ENCODE peak calls at places on chromosome 6, in four cellular contexts. T is substantia nigra, N is brain microvascular endothelial cell, V is fibroblast of lung. W is an unnamed sample.

GRCh38 chr6:17281497-17282481 is 628 bp downstream of the RBM24 start:
- DNase-seq in N (peak; percentile 6), V (peak; percentile 40), T (no peak), W (no peak)

GRCh38 chr6:44537306-44538049 is 150.0 kb downstream of the CDC5L start:
- DNase-seq in V (no peak), T (no peak), N (no peak), W (no peak)

GRCh38 chr6:55239099-55239498 is 64.8 kb downstream of the HCRTR2 start:
- DNase-seq in N (no peak), V (peak; percentile 53), T (no peak), W (peak; percentile 48)

GRCh38 chr6:36139431-36139830 is 9.1 kb downstream of the MAPK13 start:
- DNase-seq in T (no peak), V (no peak), N (no peak), W (no peak)

GRCh38 chr6:84575264-84575663 is 189.1 kb downstream of the TBX18 start:
- DNase-seq in V (peak; percentile 81), T (no peak), N (peak; percentile 26), W (no peak)

GRCh38 chr6:163392533-163392932 is 22.0 kb upstream of the QKI start:
- DNase-seq in N (peak; percentile 63), V (peak; percentile 67), T (no peak), W (no peak)

GRCh38 chr6:160010067-160010466 is 41.2 kb downstream of the IGF2R start:
- DNase-seq in V (peak; percentile 63), N (peak; percentile 86), T (no peak), W (no peak)

GRCh38 chr6:54132587-54132986 is 21.3 kb downstream of the MLIP start:
- DNase-seq in V (no peak), T (no peak), N (no peak), W (no peak)

GRCh38 chr6:163169521-163169920 is 245.0 kb upstream of the QKI start:
- DNase-seq in V (no peak), N (no peak), T (no peak), W (no peak)

GRCh38 chr6:139219271-139219729 is 72.5 kb downstream of the TXLNB start:
- DNase-seq in V (peak; percentile 95), T (peak; percentile 82), N (peak; percentile 88), W (peak; percentile 71)
- H3K27ac ChIP-seq in V (no peak overlapping the region), T (peak overlapping the region; percentile 8), N (peak overlapping the region; percentile 25), W (peak overlapping the region; percentile 40)

GRCh38 chr6:28251648-28252506 is at the start of gene ZKSCAN4:
- DNase-seq in T (peak; percentile 56), N (peak; percentile 91), V (peak; percentile 91), W (peak; percentile 36)
- H3K27ac ChIP-seq in T (peak within 1 kb of the TSS; percentile 53), N (no peak within 1 kb of the TSS), V (peak within 1 kb of the TSS; percentile 11), W (no peak within 1 kb of the TSS)

DNA sequence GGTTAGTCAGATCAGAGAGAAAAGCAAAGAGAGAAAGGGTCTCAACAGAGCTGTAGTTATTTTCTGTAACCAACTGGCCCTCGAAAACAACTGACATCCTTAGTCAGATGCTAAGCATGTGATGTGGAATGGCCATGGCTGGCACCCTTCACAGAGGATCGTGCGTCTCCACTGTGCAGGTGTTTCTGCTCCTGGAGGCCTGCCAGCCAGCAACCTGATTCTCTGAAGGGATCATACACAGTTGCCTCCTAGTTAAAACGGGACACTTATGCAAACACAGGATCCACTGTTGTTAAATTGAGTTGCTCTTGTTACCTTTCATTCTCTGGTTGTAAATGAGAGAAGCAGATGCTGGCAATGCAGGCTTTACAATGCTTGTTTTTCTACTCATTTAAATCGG is 148.5 kb downstream of the HDGFL1 start:
- DNase-seq in V (no peak), N (no peak), T (no peak), W (peak; percentile 61)
- H3K27ac ChIP-seq in V (no peak overlapping the region), N (no peak overlapping the region), T (no peak overlapping the region), W (no peak overlapping the region)

GRCh38 chr6:165662671-165663282 is at the start of gene PDE10A:
- DNase-seq in N (peak; percentile 44), V (peak; percentile 19), T (no peak), W (peak; percentile 63)

GRCh38 chr6:165659945-165660862 is 2.8 kb downstream of the PDE10A start:
- DNase-seq in T (no peak), N (no peak), V (no peak), W (no peak)

GRCh38 chr6:165662041-165662491 is 975 bp downstream of the PDE10A start:
- DNase-seq in N (peak; percentile 29), V (peak; percentile 14), T (no peak), W (no peak)

GRCh38 chr6:165660881-165661415 is 2.1 kb downstream of the PDE10A start:
- DNase-seq in N (no peak), V (no peak), T (no peak), W (no peak)

GRCh38 chr6:165661416-165662001 is 1.5 kb downstream of the PDE10A start:
- DNase-seq in T (no peak), V (no peak), N (no peak), W (no peak)
- H3K27ac ChIP-seq in T (peak overlapping the region; percentile 53), V (no peak overlapping the region), N (peak overlapping the region; percentile 66), W (no peak overlapping the region)

GRCh38 chr6:13396241-13396792 is 68.0 kb upstream of the TBC1D7 start:
- DNase-seq in V (no peak), T (no peak), N (no peak), W (no peak)

GRCh38 chr6:13398421-13398994 is 70.2 kb upstream of the TBC1D7 start:
- DNase-seq in T (no peak), V (no peak), N (no peak), W (no peak)

GRCh38 chr6:13397359-13398080 is 69.2 kb upstream of the TBC1D7 start:
- DNase-seq in N (no peak), T (no peak), V (peak; percentile 10), W (no peak)

GRCh38 chr6:13395272-13396237 is 67.2 kb upstream of the TBC1D7 start:
- DNase-seq in N (peak; percentile 87), T (peak; percentile 42), V (peak; percentile 93), W (peak; percentile 86)

GRCh38 chr6:13398081-13398406 is 69.7 kb upstream of the TBC1D7 start:
- DNase-seq in T (no peak), V (peak; percentile 21), N (no peak), W (no peak)
- H3K27ac ChIP-seq in T (no peak overlapping the region), V (no peak overlapping the region), N (no peak overlapping the region), W (no peak overlapping the region)

GRCh38 chr6:108947114-108947854 is 99.1 kb downstream of the ARMC2 start:
- DNase-seq in V (peak; percentile 70), N (peak; percentile 89), T (no peak), W (no peak)
- H3K27ac ChIP-seq in V (peak overlapping the region; percentile 71), N (peak overlapping the region; percentile 77), T (no peak overlapping the region), W (no peak overlapping the region)

GRCh38 chr6:3128381-3129108 is 10.0 kb downstream of the BPHL start:
- DNase-seq in N (no peak), V (no peak), T (no peak), W (no peak)

GRCh38 chr6:3120765-3121089 is 2.2 kb downstream of the BPHL start:
- DNase-seq in T (no peak), V (no peak), N (no peak), W (no peak)

GRCh38 chr6:3124667-3125066 is 6.2 kb downstream of the BPHL start:
- DNase-seq in N (no peak), V (no peak), T (no peak), W (no peak)

GRCh38 chr6:3122823-3123182 is 4.3 kb downstream of the BPHL start:
- DNase-seq in V (no peak), T (no peak), N (no peak), W (no peak)

GRCh38 chr6:3125832-3126231 is 7.3 kb downstream of the BPHL start:
- DNase-seq in V (no peak), N (no peak), T (no peak), W (no peak)
- H3K27ac ChIP-seq in V (no peak overlapping the region), N (no peak overlapping the region), T (no peak overlapping the region), W (no peak overlapping the region)

GRCh38 chr6:42045538-42046460 is 4.5 kb upstream of the TAF8 start:
- DNase-seq in V (peak; percentile 74), N (peak; percentile 89), T (peak; percentile 46), W (peak; percentile 83)
- H3K27ac ChIP-seq in V (no peak overlapping the region), N (peak overlapping the region; percentile 41), T (peak overlapping the region; percentile 77), W (peak overlapping the region; percentile 51)

GRCh38 chr6:47041741-47042140 is 391 bp downstream of the ADGRF1 start:
- DNase-seq in N (no peak), T (no peak), V (peak; percentile 22), W (no peak)
- H3K27ac ChIP-seq in N (no peak overlapping the region), T (no peak overlapping the region), V (no peak overlapping the region), W (no peak overlapping the region)

W was measured in pancreas.